ENCODE peak calls at places on chromosomes 13 and 19, in six cellular contexts. F is K562, W is H1, K is HCT116, B is HepG2, O is GM12878. M is an unnamed sample.

GRCh38 chr19:19460258-19460731 is 54.8 kb downstream of the GATAD2A start:
- DNase-seq in B (no peak), O (no peak), K (no peak), F (no peak), W (no peak), M (no peak)

GRCh38 chr19:28744943-28745342 is 468.0 kb downstream of the UQCRFS1 start:
- DNase-seq in W (no peak), K (no peak), B (no peak), O (no peak), F (no peak), M (no peak)

GRCh38 chr13:110426745-110427144 is 119.7 kb downstream of the COL4A2 start:
- DNase-seq in O (no peak), B (no peak), K (no peak), F (no peak), W (no peak), M (no peak)

GRCh38 chr19:39155741-39156140 is 30.2 kb downstream of the PAK4 start:
- DNase-seq in O (no peak), K (no peak), B (no peak), F (no peak), W (no peak), M (no peak)

GRCh38 chr19:39045506-39045905 is 13.2 kb upstream of the FBXO27 start:
- DNase-seq in F (no peak), K (no peak), W (no peak), O (no peak), B (no peak), M (no peak)

GRCh38 chr19:5663904-5664303 is 16.4 kb downstream of the MICOS13 start:
- DNase-seq in W (no peak), F (no peak), B (no peak), K (no peak), O (no peak), M (no peak)

GRCh38 chr13:76397413-76397812 is 488.8 kb downstream of the KCTD12 start:
- DNase-seq in W (no peak), K (no peak), B (no peak), F (no peak), O (no peak), M (no peak)

GRCh38 chr13:27481766-27482165 is 31.4 kb upstream of the MTIF3 start:
- DNase-seq in B (peak), W (peak), F (peak), O (no peak), K (peak), M (peak)

GRCh38 chr13:34361528-34361927 is 543.6 kb downstream of the RFC3 start:
- DNase-seq in F (no peak), O (no peak), B (no peak), K (no peak), W (no peak), M (peak)

GRCh38 chr13:98443329-98443728 is 133.6 kb downstream of the STK24 start:
- DNase-seq in F (no peak), W (no peak), K (no peak), B (no peak), O (no peak), M (no peak)

GRCh38 chr13:113562866-113563265 is 21.7 kb upstream of the TFDP1 start:
- DNase-seq in K (no peak), B (no peak), F (no peak), O (no peak), W (no peak), M (no peak)

GRCh38 chr19:42965204-42965603 is 28.2 kb upstream of the PSG7 start:
- DNase-seq in F (no peak), B (no peak), O (no peak), W (no peak), K (no peak), M (peak)

GRCh38 chr19:11408591-11408990 is 10.5 kb downstream of the RGL3 start:
- DNase-seq in W (no peak), B (no peak), K (no peak), O (no peak), F (no peak), M (no peak)

GRCh38 chr19:11401808-11402543 is 17.1 kb downstream of the RGL3 start:
- DNase-seq in B (no peak), F (no peak), W (no peak), O (no peak), K (no peak), M (peak)

GRCh38 chr19:11410682-11411081 is 8.4 kb downstream of the RGL3 start:
- DNase-seq in F (no peak), B (no peak), O (no peak), K (no peak), W (no peak), M (no peak)

GRCh38 chr19:11404588-11405258 is 14.4 kb downstream of the RGL3 start:
- DNase-seq in O (no peak), K (no peak), F (no peak), W (no peak), B (no peak), M (peak)

GRCh38 chr19:11405846-11406643 is 13.1 kb downstream of the RGL3 start:
- DNase-seq in W (no peak), K (no peak), B (no peak), O (no peak), F (no peak), M (peak)
- TF ChIP-seq RAD21 in W (peak), K (no peak), B (no peak), O (peak), F (no peak), M (no peak)

GRCh38 chr13:71712988-71713653 is 153.9 kb downstream of the DACH1 start:
- DNase-seq in W (peak), K (no peak), O (no peak), B (peak), F (peak), M (peak)
- TF ChIP-seq JUND in W (no peak), K (no peak), O (no peak), B (no peak), F (no peak), M (no peak)

DNA sequence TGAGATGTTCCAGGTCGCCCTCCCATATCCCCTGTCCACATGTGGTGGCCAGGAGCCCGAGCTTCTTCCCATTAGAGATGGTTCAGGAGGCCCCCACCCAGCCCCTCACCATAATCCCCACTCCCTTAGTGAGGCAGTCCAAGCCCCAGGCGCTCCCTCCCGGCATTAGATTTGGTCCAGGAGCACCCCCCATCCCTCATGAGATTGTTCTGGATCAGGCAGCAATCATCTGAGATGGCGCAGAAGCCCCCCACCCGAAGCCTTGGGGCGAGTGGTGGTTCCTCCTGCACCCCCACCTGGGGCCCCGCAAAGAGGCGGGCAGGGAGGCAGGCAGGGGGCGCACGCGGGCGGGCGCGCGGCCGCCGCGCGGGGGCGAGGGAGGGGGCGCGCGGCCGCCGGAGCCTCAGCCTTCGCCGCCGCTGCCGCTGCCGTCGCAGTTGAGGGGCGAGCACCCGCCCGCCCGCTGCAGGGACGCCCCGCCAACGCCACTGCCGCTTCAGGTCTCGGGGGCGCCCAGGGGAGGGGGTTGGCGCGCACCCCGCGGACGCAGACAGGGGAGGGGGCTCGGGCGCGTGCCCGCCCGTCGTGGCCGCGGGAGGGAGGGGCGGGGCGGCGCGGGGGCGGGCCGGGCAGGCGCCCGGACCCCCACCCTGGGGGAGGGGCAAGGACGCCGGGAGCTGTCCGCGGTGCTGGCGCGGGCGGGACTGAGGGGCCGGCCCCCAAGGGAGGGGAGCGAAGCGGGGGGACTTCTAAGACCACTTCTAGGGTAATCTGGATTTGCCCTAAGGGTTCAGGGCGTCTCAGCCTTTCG is 46.4 kb upstream of the SHKBP1 start:
- DNase-seq in K (no peak), B (no peak), F (peak), W (no peak), O (no peak), M (peak)
- TF ChIP-seq RAD21 in K (no peak), B (no peak), F (peak), W (no peak), O (no peak), M (no peak)

GRCh38 chr19:40716031-40716654 is 543 bp downstream of the COQ8B start:
- DNase-seq in K (peak), W (no peak), F (peak), B (no peak), O (peak), M (no peak)

GRCh38 chr19:40713939-40714338 is 2.7 kb downstream of the COQ8B start:
- DNase-seq in B (no peak), F (no peak), W (no peak), O (no peak), K (no peak), M (no peak)

GRCh38 chr19:40717325-40717879 is 490 bp downstream of the ITPKC start:
- DNase-seq in W (no peak), K (no peak), O (no peak), F (peak), B (no peak), M (no peak)

GRCh38 chr19:40716655-40717324 is at the start of the genes COQ8B and ITPKC:
- DNase-seq in O (peak), K (peak), W (peak), F (peak), B (peak), M (peak)

DNA sequence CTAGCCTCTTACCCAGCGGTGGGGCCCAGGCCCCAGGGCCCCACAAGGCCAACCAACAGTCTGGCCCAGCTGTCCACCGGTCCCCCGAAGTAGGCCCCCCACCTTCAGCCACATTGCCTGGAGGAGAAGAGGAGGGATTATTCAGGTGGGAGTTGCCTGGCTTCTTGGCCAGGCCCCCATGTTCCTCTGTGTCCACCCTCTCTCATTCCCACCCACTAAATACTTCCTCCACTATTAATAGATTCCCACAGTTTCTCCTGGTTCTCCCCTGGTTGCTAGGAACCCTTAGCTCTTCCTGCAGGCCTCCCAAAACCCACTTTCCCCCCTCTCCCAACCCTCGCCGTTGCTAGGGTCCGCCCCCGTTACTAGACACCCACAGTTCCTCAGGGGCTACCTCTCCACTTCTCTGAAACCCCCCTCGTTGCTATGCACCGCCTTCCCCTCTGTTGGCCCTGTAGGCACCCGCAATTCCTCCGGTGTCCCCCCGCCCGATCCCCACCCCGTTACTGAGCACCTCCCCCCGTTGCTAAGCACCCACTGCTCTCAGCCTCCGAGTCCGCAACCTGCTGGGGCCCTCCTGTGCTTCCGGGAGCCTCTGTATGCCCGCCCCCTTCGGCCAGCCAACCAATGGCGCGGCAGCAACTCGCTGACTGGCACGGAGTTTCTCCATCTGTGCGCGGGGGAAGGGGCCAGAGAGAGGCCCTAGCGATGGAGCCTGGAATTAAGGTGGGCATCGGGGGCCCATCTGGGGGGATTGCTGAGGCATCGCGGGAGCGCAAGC is 2.0 kb downstream of the COQ8B start:
- DNase-seq in B (peak), K (no peak), W (peak), O (peak), F (peak), M (peak)
- TF ChIP-seq JUND in B (no peak), K (no peak), W (no peak), O (no peak), F (no peak), M (no peak)

GRCh38 chr13:78370231-78370630 is 233.1 kb downstream of the POU4F1 start:
- DNase-seq in B (no peak), O (no peak), W (no peak), F (no peak), K (no peak), M (no peak)

GRCh38 chr13:78376033-78376432 is 227.3 kb downstream of the POU4F1 start:
- DNase-seq in F (no peak), B (no peak), O (no peak), W (no peak), K (no peak), M (no peak)

GRCh38 chr13:78376822-78377221 is 226.5 kb downstream of the POU4F1 start:
- DNase-seq in B (no peak), O (no peak), K (no peak), F (no peak), W (no peak), M (no peak)

DNA sequence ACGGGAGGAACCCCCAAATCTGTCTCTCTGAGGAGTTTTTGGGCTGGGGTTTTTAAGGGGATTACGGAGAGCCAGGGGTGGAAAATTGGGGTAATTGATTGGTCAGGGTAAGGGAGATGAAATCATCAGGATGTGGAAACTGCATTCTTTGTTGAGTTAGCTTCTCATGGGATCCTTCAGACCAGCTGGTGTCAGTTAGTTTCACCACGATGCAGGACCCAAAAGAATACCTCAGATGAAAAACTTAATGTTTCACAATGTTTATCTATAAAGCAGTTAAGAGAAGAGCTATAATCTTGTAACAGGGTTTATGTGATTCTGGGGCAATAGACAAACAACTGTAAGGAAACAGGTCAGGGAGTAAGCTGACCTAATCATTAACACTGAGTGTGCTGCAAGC is 230.8 kb downstream of the POU4F1 start:
- DNase-seq in O (no peak), B (no peak), F (no peak), K (no peak), W (no peak), M (no peak)
- TF ChIP-seq RAD21 in O (no peak), B (no peak), F (no peak), K (no peak), W (no peak), M (no peak)

GRCh38 chr19:47507031-47507430 is 7.8 kb downstream of the NAPA start:
- DNase-seq in K (no peak), W (no peak), F (no peak), O (no peak), B (no peak), M (no peak)
- TF ChIP-seq JUND in K (no peak), W (no peak), F (no peak), O (no peak), B (no peak), M (no peak)

GRCh38 chr19:1935484-1936208 is 5.3 kb upstream of the CSNK1G2 start:
- DNase-seq in K (peak), B (peak), W (no peak), O (no peak), F (peak), M (no peak)
- TF ChIP-seq RAD21 in K (no peak), B (no peak), W (no peak), O (no peak), F (no peak), M (no peak)

GRCh38 chr19:1264801-1265610 is 4.1 kb upstream of the CIRBP start:
- DNase-seq in F (peak), W (no peak), B (peak), O (no peak), K (no peak), M (no peak)
- TF ChIP-seq JUND in F (peak), W (peak), B (peak), O (no peak), K (no peak), M (peak)

GRCh38 chr13:47039106-47039505 is 142.3 kb upstream of the HTR2A start:
- DNase-seq in W (no peak), B (no peak), F (no peak), K (no peak), O (no peak), M (no peak)
- TF ChIP-seq RAD21 in W (no peak), B (no peak), F (no peak), K (no peak), O (no peak), M (no peak)

M was measured in SK-N-SH.